ENCODE peak calls at places on chromosomes 1 and 21, in nine cellular contexts. One of them, this sample, is unnamed.

GRCh38 chr1:116335847-116336246 is 37.2 kb upstream of the ATP1A1 start:
- DNase-seq in tibial nerve: no peak
- DNase-seq in lower lobe of right lung: no peak
- DNase-seq in thoracic aorta: no peak
- DNase-seq in psoas muscle: no peak
- DNase-seq in stomach: no peak
- DNase-seq in PC-9: no peak
- DNase-seq in mammary epithelial cell: no peak
- DNase-seq in IMR-90: no peak
- DNase-seq in this sample: no peak

GRCh38 chr1:226827458-226827857 is 43.0 kb upstream of the PSEN2 start:
- DNase-seq in tibial nerve: peak; percentile 68
- DNase-seq in lower lobe of right lung: peak; percentile 76
- DNase-seq in thoracic aorta: no peak
- DNase-seq in psoas muscle: peak; percentile 66
- DNase-seq in stomach: peak; percentile 27
- DNase-seq in PC-9: no peak
- DNase-seq in mammary epithelial cell: no peak
- DNase-seq in IMR-90: no peak
- DNase-seq in this sample: no peak

GRCh38 chr1:29237906-29238600 is 1.7 kb downstream of the PTPRU start:
- DNase-seq in tibial nerve: peak; percentile 28
- DNase-seq in lower lobe of right lung: peak; percentile 70
- DNase-seq in thoracic aorta: no peak
- DNase-seq in psoas muscle: peak; percentile 69
- DNase-seq in stomach: peak; percentile 44
- DNase-seq in PC-9: peak; percentile 56
- DNase-seq in mammary epithelial cell: peak; percentile 53
- DNase-seq in IMR-90: no peak
- DNase-seq in this sample: no peak

GRCh38 chr1:113861641-113862040 is 9.9 kb downstream of the PTPN22 start:
- DNase-seq in tibial nerve: no peak
- DNase-seq in lower lobe of right lung: no peak
- DNase-seq in thoracic aorta: no peak
- DNase-seq in psoas muscle: no peak
- DNase-seq in stomach: no peak
- DNase-seq in PC-9: no peak
- DNase-seq in mammary epithelial cell: no peak
- DNase-seq in IMR-90: no peak
- DNase-seq in this sample: no peak

GRCh38 chr21:37562920-37563640 is 196.5 kb downstream of the DYRK1A start:
- DNase-seq in tibial nerve: no peak
- DNase-seq in lower lobe of right lung: peak; percentile 57
- DNase-seq in thoracic aorta: no peak
- DNase-seq in psoas muscle: peak; percentile 42
- DNase-seq in stomach: no peak
- DNase-seq in PC-9: no peak
- DNase-seq in mammary epithelial cell: no peak
- DNase-seq in IMR-90: no peak
- DNase-seq in this sample: no peak

GRCh38 chr1:204445860-204446412 is 34.3 kb upstream of the PPP1R15B start:
- DNase-seq in tibial nerve: no peak
- DNase-seq in lower lobe of right lung: no peak
- DNase-seq in thoracic aorta: no peak
- DNase-seq in psoas muscle: no peak
- DNase-seq in stomach: peak; percentile 64
- DNase-seq in PC-9: no peak
- DNase-seq in mammary epithelial cell: no peak
- DNase-seq in IMR-90: peak; percentile 27
- DNase-seq in this sample: no peak

GRCh38 chr1:164780863-164781262 is 221.9 kb downstream of the PBX1 start:
- DNase-seq in tibial nerve: no peak
- DNase-seq in lower lobe of right lung: no peak
- DNase-seq in thoracic aorta: no peak
- DNase-seq in psoas muscle: peak; percentile 58
- DNase-seq in stomach: no peak
- DNase-seq in PC-9: no peak
- DNase-seq in mammary epithelial cell: peak; percentile 80
- DNase-seq in IMR-90: peak; percentile 94
- DNase-seq in this sample: peak; percentile 44

GRCh38 chr1:6822530-6823359 is 37.5 kb downstream of the CAMTA1 start:
- DNase-seq in tibial nerve: no peak
- DNase-seq in lower lobe of right lung: no peak
- DNase-seq in thoracic aorta: no peak
- DNase-seq in psoas muscle: no peak
- DNase-seq in stomach: peak; percentile 43
- DNase-seq in PC-9: no peak
- DNase-seq in mammary epithelial cell: no peak
- DNase-seq in IMR-90: no peak
- DNase-seq in this sample: no peak

GRCh38 chr21:42317826-42318746 is 2.9 kb upstream of the TFF3 start:
- DNase-seq in tibial nerve: no peak
- DNase-seq in lower lobe of right lung: no peak
- DNase-seq in thoracic aorta: no peak
- DNase-seq in psoas muscle: no peak
- DNase-seq in stomach: no peak
- DNase-seq in PC-9: no peak
- DNase-seq in mammary epithelial cell: no peak
- DNase-seq in IMR-90: no peak
- DNase-seq in this sample: no peak

GRCh38 chr1:228088586-228089498 is 6.3 kb downstream of the ARF1 start:
- DNase-seq in tibial nerve: peak; percentile 3
- DNase-seq in lower lobe of right lung: peak; percentile 72
- DNase-seq in thoracic aorta: no peak
- DNase-seq in psoas muscle: peak; percentile 31
- DNase-seq in stomach: peak; percentile 27
- DNase-seq in PC-9: no peak
- DNase-seq in mammary epithelial cell: no peak
- DNase-seq in IMR-90: no peak
- DNase-seq in this sample: no peak

GRCh38 chr1:44759077-44759476 is 16.3 kb upstream of the RPS8 start:
- DNase-seq in tibial nerve: no peak
- DNase-seq in lower lobe of right lung: no peak
- DNase-seq in thoracic aorta: no peak
- DNase-seq in psoas muscle: no peak
- DNase-seq in stomach: no peak
- DNase-seq in PC-9: no peak
- DNase-seq in mammary epithelial cell: no peak
- DNase-seq in IMR-90: no peak
- DNase-seq in this sample: no peak

GRCh38 chr1:40394456-40395172 is 21.1 kb downstream of the SMAP2 start:
- DNase-seq in tibial nerve: no peak
- DNase-seq in lower lobe of right lung: no peak
- DNase-seq in thoracic aorta: no peak
- DNase-seq in psoas muscle: no peak
- DNase-seq in stomach: no peak
- DNase-seq in PC-9: no peak
- DNase-seq in mammary epithelial cell: no peak
- DNase-seq in IMR-90: peak; percentile 78
- DNase-seq in this sample: no peak

GRCh38 chr1:157438236-157439012 is 113.9 kb downstream of the FCRL5 start:
- DNase-seq in tibial nerve: no peak
- DNase-seq in lower lobe of right lung: no peak
- DNase-seq in thoracic aorta: no peak
- DNase-seq in psoas muscle: no peak
- DNase-seq in stomach: no peak
- DNase-seq in PC-9: no peak
- DNase-seq in mammary epithelial cell: no peak
- DNase-seq in IMR-90: no peak
- DNase-seq in this sample: no peak

GRCh38 chr1:29156543-29157268 is 25.0 kb downstream of the SRSF4 start:
- DNase-seq in tibial nerve: no peak
- DNase-seq in lower lobe of right lung: no peak
- DNase-seq in thoracic aorta: no peak
- DNase-seq in psoas muscle: no peak
- DNase-seq in stomach: peak; percentile 49
- DNase-seq in PC-9: no peak
- DNase-seq in mammary epithelial cell: no peak
- DNase-seq in IMR-90: peak; percentile 49
- DNase-seq in this sample: no peak

GRCh38 chr1:4172659-4173599 is 272.9 kb upstream of the C1orf174 start:
- DNase-seq in tibial nerve: no peak
- DNase-seq in lower lobe of right lung: no peak
- DNase-seq in thoracic aorta: no peak
- DNase-seq in psoas muscle: no peak
- DNase-seq in stomach: peak; percentile 25
- DNase-seq in PC-9: no peak
- DNase-seq in mammary epithelial cell: no peak
- DNase-seq in IMR-90: no peak
- DNase-seq in this sample: no peak

GRCh38 chr1:53732409-53732808 is 6.6 kb downstream of the GLIS1 start:
- DNase-seq in tibial nerve: no peak
- DNase-seq in lower lobe of right lung: no peak
- DNase-seq in thoracic aorta: no peak
- DNase-seq in psoas muscle: no peak
- DNase-seq in stomach: no peak
- DNase-seq in PC-9: no peak
- DNase-seq in mammary epithelial cell: no peak
- DNase-seq in IMR-90: no peak
- DNase-seq in this sample: no peak

GRCh38 chr1:212060632-212061472 is 25.3 kb downstream of the DTL start:
- DNase-seq in tibial nerve: no peak
- DNase-seq in lower lobe of right lung: no peak
- DNase-seq in thoracic aorta: no peak
- DNase-seq in psoas muscle: no peak
- DNase-seq in stomach: no peak
- DNase-seq in PC-9: no peak
- DNase-seq in mammary epithelial cell: peak; percentile 76
- DNase-seq in IMR-90: no peak
- DNase-seq in this sample: no peak

GRCh38 chr21:17514124-17514481 is 1.3 kb downstream of the CXADR start:
- DNase-seq in tibial nerve: no peak
- DNase-seq in lower lobe of right lung: no peak
- DNase-seq in thoracic aorta: no peak
- DNase-seq in psoas muscle: no peak
- DNase-seq in stomach: no peak
- DNase-seq in PC-9: peak; percentile 19
- DNase-seq in mammary epithelial cell: peak; percentile 36
- DNase-seq in IMR-90: no peak
- DNase-seq in this sample: peak; percentile 53

GRCh38 chr1:200248541-200248940 is 161.3 kb downstream of the ZNF281 start:
- DNase-seq in tibial nerve: no peak
- DNase-seq in lower lobe of right lung: no peak
- DNase-seq in thoracic aorta: no peak
- DNase-seq in psoas muscle: no peak
- DNase-seq in stomach: no peak
- DNase-seq in PC-9: no peak
- DNase-seq in mammary epithelial cell: no peak
- DNase-seq in IMR-90: no peak
- DNase-seq in this sample: no peak
- H3K27ac ChIP-seq in tibial nerve: no peak overlapping the region
- H3K27ac ChIP-seq in lower lobe of right lung: no peak overlapping the region
- H3K27ac ChIP-seq in thoracic aorta: no peak overlapping the region
- H3K27ac ChIP-seq in psoas muscle: no peak overlapping the region
- H3K27ac ChIP-seq in stomach: no peak overlapping the region
- H3K27ac ChIP-seq in PC-9: no peak overlapping the region
- H3K27ac ChIP-seq in mammary epithelial cell: no peak overlapping the region
- H3K27ac ChIP-seq in IMR-90: no peak overlapping the region
- H3K27ac ChIP-seq in this sample: no peak overlapping the region

DNA sequence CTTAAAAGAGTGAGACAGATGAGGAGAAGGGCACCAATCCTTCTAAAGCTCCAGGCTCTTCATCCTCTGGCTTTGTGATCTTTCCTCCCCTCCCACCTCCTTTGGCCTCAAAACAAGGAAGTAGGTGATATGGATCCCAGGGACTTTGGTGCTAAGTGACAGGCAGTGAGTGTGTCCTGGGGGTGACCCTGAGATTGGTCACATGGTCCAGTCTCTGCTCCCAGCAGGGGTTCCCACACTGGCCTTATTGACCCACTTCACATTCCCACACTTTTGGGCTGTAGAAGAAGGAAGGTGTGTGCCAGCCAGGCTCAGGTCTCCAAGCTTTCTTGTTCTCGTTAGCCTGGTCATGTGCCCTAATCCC is 401.2 kb upstream of the PROX1 start:
- DNase-seq in tibial nerve: no peak
- DNase-seq in lower lobe of right lung: no peak
- DNase-seq in thoracic aorta: no peak
- DNase-seq in psoas muscle: no peak
- DNase-seq in stomach: no peak
- DNase-seq in PC-9: no peak
- DNase-seq in mammary epithelial cell: no peak
- DNase-seq in IMR-90: no peak
- DNase-seq in this sample: no peak
- H3K27ac ChIP-seq in tibial nerve: no peak overlapping the region
- H3K27ac ChIP-seq in lower lobe of right lung: no peak overlapping the region
- H3K27ac ChIP-seq in thoracic aorta: no peak overlapping the region
- H3K27ac ChIP-seq in psoas muscle: no peak overlapping the region
- H3K27ac ChIP-seq in stomach: no peak overlapping the region
- H3K27ac ChIP-seq in PC-9: no peak overlapping the region
- H3K27ac ChIP-seq in mammary epithelial cell: no peak overlapping the region
- H3K27ac ChIP-seq in IMR-90: no peak overlapping the region
- H3K27ac ChIP-seq in this sample: no peak overlapping the region

DNA sequence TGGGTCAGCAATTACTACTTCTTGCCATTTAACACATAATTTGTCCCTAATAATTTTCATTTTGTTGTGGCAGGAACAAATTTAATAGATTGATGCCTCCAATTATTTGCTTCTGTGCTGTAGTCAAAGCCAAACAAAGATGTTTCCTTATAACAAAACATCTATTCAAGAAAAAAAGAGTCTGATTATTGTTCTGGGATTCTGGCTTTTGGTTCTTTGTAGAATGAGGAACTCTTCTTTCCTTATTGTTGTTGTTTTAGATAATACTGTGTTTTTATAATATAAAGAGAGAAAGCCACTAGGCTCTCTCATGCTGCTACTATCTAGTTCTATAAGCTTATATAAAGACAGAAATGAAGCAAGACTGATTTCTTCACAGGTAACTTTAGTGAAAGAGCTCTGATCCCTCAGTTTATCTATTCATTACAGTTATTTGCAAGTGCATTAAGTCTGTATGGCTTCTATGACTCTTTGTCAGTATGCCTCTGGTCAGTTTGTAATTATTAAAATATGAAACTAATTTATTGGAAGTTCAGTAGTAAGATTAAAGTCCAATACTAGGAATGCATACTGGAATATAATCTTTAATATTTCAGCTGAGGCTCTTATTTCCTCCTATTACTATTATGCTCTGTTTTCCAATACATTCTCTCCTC is 37.4 kb downstream of the PRKACB start:
- DNase-seq in tibial nerve: no peak
- DNase-seq in lower lobe of right lung: no peak
- DNase-seq in thoracic aorta: no peak
- DNase-seq in psoas muscle: no peak
- DNase-seq in stomach: no peak
- DNase-seq in PC-9: no peak
- DNase-seq in mammary epithelial cell: no peak
- DNase-seq in IMR-90: no peak
- DNase-seq in this sample: no peak
- H3K27ac ChIP-seq in tibial nerve: no peak overlapping the region
- H3K27ac ChIP-seq in lower lobe of right lung: no peak overlapping the region
- H3K27ac ChIP-seq in thoracic aorta: no peak overlapping the region
- H3K27ac ChIP-seq in psoas muscle: no peak overlapping the region
- H3K27ac ChIP-seq in stomach: no peak overlapping the region
- H3K27ac ChIP-seq in PC-9: no peak overlapping the region
- H3K27ac ChIP-seq in mammary epithelial cell: no peak overlapping the region
- H3K27ac ChIP-seq in IMR-90: no peak overlapping the region
- H3K27ac ChIP-seq in this sample: no peak overlapping the region

DNA sequence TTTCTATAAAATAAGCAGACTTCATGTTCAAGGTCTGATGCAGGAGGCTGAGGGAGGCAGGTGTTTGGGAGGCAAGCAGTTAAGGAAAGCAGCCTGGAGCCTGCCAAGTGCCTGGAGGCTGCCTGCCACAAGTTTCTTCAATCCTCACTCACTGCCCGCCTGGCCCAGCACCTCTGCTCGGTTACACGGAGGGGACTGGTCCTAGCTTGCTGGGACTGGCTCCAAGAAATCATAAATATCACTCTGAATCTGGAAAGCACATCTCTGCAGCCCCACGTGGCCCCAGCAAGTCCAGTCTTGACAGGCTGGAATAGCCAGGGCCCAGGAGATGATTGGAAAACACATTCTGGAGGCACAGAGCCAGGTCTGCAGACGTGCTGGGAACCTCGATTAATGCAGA is 83.9 kb downstream of the BCAR3 start:
- DNase-seq in tibial nerve: no peak
- DNase-seq in lower lobe of right lung: no peak
- DNase-seq in thoracic aorta: no peak
- DNase-seq in psoas muscle: no peak
- DNase-seq in stomach: peak; percentile 61
- DNase-seq in PC-9: no peak
- DNase-seq in mammary epithelial cell: peak; percentile 90
- DNase-seq in IMR-90: no peak
- DNase-seq in this sample: peak; percentile 80
- H3K27ac ChIP-seq in tibial nerve: peak overlapping the region; percentile 32
- H3K27ac ChIP-seq in lower lobe of right lung: no peak overlapping the region
- H3K27ac ChIP-seq in thoracic aorta: no peak overlapping the region
- H3K27ac ChIP-seq in psoas muscle: peak overlapping the region; percentile 76
- H3K27ac ChIP-seq in stomach: peak overlapping the region; percentile 1
- H3K27ac ChIP-seq in PC-9: peak overlapping the region; percentile 14
- H3K27ac ChIP-seq in mammary epithelial cell: peak overlapping the region; percentile 54
- H3K27ac ChIP-seq in IMR-90: no peak overlapping the region
- H3K27ac ChIP-seq in this sample: peak overlapping the region; percentile 93